ENCODE peak calls at places on chromosome 19, in ten cellular contexts. G is foreskin keratinocyte, V is dorsolateral prefrontal cortex, M is endodermal cell, R is colonic mucosa, P is GM10248, S is GM23338, U is Calu3, H is HCT116, Q is HFF-Myc. J is an unnamed sample.

GRCh38 chr19:43380771-43381386 is 27.4 kb downstream of the CD177 start:
- DNase-seq in G (no peak), V (no peak), M (no peak), R (peak), P (peak), S (no peak), U (no peak), H (no peak), Q (no peak), J (no peak)

GRCh38 chr19:11657307-11657706 is 60.0 kb downstream of the ZNF627 start:
- DNase-seq in G (no peak), V (no peak), M (no peak), R (peak), P (no peak), S (no peak), U (no peak), H (no peak), Q (no peak), J (no peak)

GRCh38 chr19:32599736-32600157 is 18.8 kb downstream of the PDCD5 start:
- DNase-seq in G (no peak), V (peak), M (peak), R (peak), P (peak), S (peak), U (peak), H (peak), Q (peak), J (peak)

GRCh38 chr19:35013820-35014754 is 14.0 kb downstream of the GRAMD1A start:
- DNase-seq in G (no peak), V (no peak), M (no peak), R (no peak), P (no peak), S (no peak), U (no peak), H (no peak), Q (no peak), J (no peak)

GRCh38 chr19:41933693-41934426 is 5.6 kb upstream of the ERFL start:
- DNase-seq in G (no peak), V (no peak), M (peak), R (no peak), P (no peak), S (no peak), U (no peak), H (no peak), Q (no peak), J (no peak)

GRCh38 chr19:43763473-43763939 is 8.7 kb upstream of the SMG9 start:
- DNase-seq in G (no peak), V (no peak), M (no peak), R (no peak), P (no peak), S (no peak), U (no peak), H (no peak), Q (no peak), J (no peak)

GRCh38 chr19:31548941-31549340 is 199.7 kb upstream of the TSHZ3 start:
- DNase-seq in G (no peak), V (no peak), M (peak), R (no peak), P (no peak), S (peak), U (no peak), H (no peak), Q (no peak), J (peak)

GRCh38 chr19:41940443-41941409 is 12.5 kb upstream of the ERFL start:
- DNase-seq in G (no peak), V (no peak), M (peak), R (no peak), P (no peak), S (peak), U (no peak), H (no peak), Q (no peak), J (peak)

GRCh38 chr19:42316223-42317211 is 3.4 kb downstream of the TMEM145 start:
- DNase-seq in G (no peak), V (no peak), M (no peak), R (no peak), P (peak), S (no peak), U (peak), H (no peak), Q (no peak), J (no peak)

GRCh38 chr19:33502521-33502920 is 19.1 kb downstream of the PEPD start:
- DNase-seq in G (no peak), V (no peak), M (no peak), R (no peak), P (no peak), S (no peak), U (no peak), H (no peak), Q (no peak), J (no peak)

GRCh38 chr19:23309926-23310325 is 59.7 kb upstream of the ZNF724 start:
- DNase-seq in G (peak), V (no peak), M (no peak), R (no peak), P (no peak), S (no peak), U (no peak), H (no peak), Q (no peak), J (no peak)

GRCh38 chr19:2457394-2458037 is 757 bp upstream of the LMNB2 start:
- DNase-seq in G (no peak), V (no peak), M (no peak), R (no peak), P (no peak), S (no peak), U (no peak), H (no peak), Q (no peak), J (no peak)

GRCh38 chr19:2423913-2424685 is 3.3 kb downstream of the TIMM13 start:
- DNase-seq in G (no peak), V (no peak), M (peak), R (no peak), P (no peak), S (no peak), U (no peak), H (no peak), Q (no peak), J (no peak)

GRCh38 chr19:45981350-45981749 is 7.7 kb upstream of the NOVA2 start:
- DNase-seq in G (no peak), V (no peak), M (peak), R (no peak), P (no peak), S (peak), U (no peak), H (no peak), Q (no peak), J (no peak)

GRCh38 chr19:9962623-9963290 is 26.4 kb upstream of the OLFM2 start:
- DNase-seq in G (no peak), V (no peak), M (peak), R (no peak), P (no peak), S (no peak), U (no peak), H (no peak), Q (no peak), J (no peak)

GRCh38 chr19:22144394-22144793 is 52.4 kb downstream of the ZNF676 start:
- DNase-seq in G (peak), V (no peak), M (no peak), R (no peak), P (no peak), S (peak), U (no peak), H (peak), Q (peak), J (peak)

GRCh38 chr19:35115538-35115951 is at the start of gene FXYD3:
- DNase-seq in G (no peak), V (no peak), M (no peak), R (peak), P (no peak), S (no peak), U (no peak), H (no peak), Q (no peak), J (no peak)

GRCh38 chr19:11479470-11480080 is 1.3 kb downstream of the ELAVL3 start:
- DNase-seq in G (no peak), V (peak), M (peak), R (peak), P (peak), S (peak), U (no peak), H (no peak), Q (no peak), J (peak)

GRCh38 chr19:4647676-4648644 is 8.6 kb downstream of the TNFAIP8L1 start:
- DNase-seq in G (no peak), V (peak), M (peak), R (no peak), P (peak), S (peak), U (no peak), H (no peak), Q (no peak), J (no peak)

GRCh38 chr19:40567040-40567749 is 9.5 kb upstream of the SHKBP1 start:
- DNase-seq in G (no peak), V (no peak), M (no peak), R (no peak), P (peak), S (peak), U (no peak), H (no peak), Q (no peak), J (peak)

GRCh38 chr19:40571831-40572495 is 4.7 kb upstream of the SHKBP1 start:
- DNase-seq in G (no peak), V (no peak), M (no peak), R (no peak), P (no peak), S (no peak), U (no peak), H (no peak), Q (no peak), J (no peak)

GRCh38 chr19:40567750-40568494 is 8.8 kb upstream of the SHKBP1 start:
- DNase-seq in G (no peak), V (no peak), M (peak), R (no peak), P (no peak), S (peak), U (no peak), H (no peak), Q (no peak), J (peak)

GRCh38 chr19:40571005-40571318 is 5.7 kb upstream of the SHKBP1 start:
- DNase-seq in G (no peak), V (no peak), M (no peak), R (no peak), P (no peak), S (no peak), U (no peak), H (no peak), Q (no peak), J (no peak)

GRCh38 chr19:40570313-40571004 is 6.2 kb upstream of the SHKBP1 start:
- DNase-seq in G (peak), V (peak), M (peak), R (peak), P (peak), S (peak), U (peak), H (peak), Q (peak), J (peak)
- TF ChIP-seq CTCF in G (peak), V (no peak), M (no peak), R (peak), P (peak), S (peak), U (no peak), H (no peak), Q (no peak), J (no peak)

DNA sequence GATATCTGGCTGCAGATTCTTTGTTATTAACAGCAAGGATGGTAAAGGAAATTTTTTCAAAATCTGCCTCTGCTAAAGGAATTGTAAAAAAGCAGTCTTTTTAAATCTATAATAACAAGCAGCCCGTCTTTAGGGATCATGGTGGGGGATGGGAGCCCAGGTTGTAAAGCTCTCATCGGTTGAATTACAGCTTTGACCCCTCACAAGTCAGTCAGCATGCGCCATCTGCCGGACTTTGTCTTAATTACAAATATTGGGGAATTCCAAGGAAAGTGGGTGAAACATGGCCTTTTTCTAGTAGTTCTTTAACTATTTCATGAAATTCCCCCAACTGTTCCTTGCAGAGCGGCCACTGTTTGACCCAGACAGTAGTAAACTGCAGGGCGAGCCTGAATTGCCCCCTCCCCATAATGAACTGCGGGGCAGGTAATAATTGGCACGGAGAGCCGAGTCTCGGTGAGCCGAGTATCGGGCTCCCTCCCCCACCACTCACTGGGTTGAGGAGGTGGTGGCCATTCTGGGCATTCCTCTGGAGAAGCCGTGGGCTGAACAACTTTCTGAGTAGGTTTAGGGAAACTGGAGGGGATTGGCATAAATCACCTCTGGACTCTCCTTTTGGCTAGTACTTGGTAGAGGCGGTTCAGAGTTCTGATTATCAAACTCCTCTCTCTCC is 11.6 kb downstream of the ZNF578 start:
- DNase-seq in G (no peak), V (no peak), M (peak), R (no peak), P (no peak), S (peak), U (no peak), H (peak), Q (no peak), J (peak)
- TF ChIP-seq CTCF in G (peak), V (no peak), M (peak), R (no peak), P (no peak), S (peak), U (no peak), H (peak), Q (no peak), J (peak)

DNA sequence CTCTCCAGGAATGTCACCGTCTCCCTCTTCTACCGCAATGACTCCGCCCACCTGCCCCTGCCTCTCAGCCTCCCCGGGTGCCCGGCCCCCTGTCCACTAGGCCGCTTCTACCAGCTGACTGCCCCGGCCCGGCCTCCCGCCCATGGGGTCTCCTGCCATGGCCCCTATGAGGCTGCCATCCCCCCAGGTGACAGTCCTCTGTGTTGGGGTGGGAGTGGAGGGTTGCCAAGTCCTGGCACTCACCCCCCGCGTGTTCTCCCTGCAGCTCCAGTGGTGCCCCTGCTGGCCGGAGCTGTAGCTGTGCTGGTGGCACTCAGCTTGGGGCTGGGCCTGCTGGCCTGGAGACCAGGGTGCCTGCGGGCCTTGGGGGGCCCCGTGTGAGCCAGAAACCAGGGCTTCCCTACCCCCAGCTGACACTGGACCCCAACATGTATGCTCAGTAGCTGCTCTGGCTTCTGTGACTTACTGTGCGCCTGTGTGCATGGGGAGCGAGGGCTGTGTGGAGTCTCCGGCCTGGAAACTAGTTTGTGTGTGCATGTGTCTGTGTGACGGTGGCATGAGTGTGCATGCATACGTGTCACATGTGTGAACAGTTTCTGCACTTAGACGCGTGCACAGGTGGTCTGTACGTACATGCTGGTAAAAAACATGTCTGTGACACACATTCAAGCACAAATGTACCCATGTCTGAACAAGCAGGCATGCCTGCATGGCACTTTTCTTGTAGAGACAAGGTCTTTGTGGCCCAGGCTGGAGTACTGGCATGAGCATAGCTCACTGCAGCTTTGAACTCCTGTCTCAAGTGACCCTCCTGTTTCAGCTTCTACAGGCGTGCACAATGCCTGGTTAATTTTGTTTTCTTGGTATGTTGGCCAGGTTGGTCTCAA is 4.8 kb downstream of the ACP4 start:
- DNase-seq in G (peak), V (no peak), M (peak), R (no peak), P (no peak), S (peak), U (peak), H (no peak), Q (peak), J (no peak)
- TF ChIP-seq CTCF in G (peak), V (no peak), M (peak), R (no peak), P (peak), S (peak), U (peak), H (peak), Q (peak), J (no peak)

DNA sequence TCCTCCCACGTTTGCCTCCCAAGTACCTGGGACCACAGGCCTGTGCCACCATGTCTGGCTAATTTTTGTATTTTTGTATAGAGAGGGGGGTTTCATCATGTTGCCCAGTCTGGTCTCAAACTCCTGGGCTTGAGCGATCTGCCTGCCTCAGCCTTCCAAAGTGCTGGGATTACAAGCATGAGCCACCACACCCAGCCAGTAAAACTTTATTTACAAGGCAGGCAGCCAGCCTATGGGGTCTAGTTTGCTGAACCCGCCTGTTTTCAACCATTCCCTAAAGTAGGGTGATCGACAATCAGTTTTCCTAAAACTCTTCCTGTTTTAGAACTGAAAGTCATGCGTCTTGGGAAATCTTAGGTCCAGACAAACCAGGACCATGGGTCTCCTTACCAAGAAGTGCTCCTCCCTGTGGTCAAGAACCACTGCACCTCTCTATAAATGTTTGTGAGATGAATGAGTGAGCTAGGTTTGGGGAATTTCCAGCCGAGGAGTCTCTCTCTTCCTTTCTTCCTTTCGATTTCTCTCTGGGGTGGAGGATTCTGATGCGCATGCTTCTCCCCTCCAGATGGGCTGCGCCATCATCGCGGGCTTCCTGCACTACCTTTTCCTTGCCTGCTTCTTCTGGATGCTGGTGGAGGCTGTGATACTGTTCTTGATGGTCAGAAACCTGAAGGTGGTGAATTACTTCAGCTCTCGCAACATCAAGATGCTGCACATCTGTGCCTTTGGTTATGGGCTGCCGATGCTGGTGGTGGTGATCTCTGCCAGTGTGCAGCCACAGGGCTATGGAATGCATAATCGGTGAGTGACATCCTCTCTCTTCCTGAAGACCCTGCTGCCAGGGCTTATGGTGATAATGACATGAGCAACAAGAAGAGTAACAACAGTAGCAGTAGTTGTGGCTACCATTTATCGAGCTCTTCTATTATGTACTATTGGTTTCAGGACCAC is 38.7 kb downstream of the ADGRE1 start:
- DNase-seq in G (no peak), V (no peak), M (peak), R (no peak), P (peak), S (peak), U (no peak), H (no peak), Q (no peak), J (no peak)
- TF ChIP-seq CTCF in G (no peak), V (no peak), M (no peak), R (no peak), P (no peak), S (no peak), U (no peak), H (peak), Q (no peak), J (no peak)

DNA sequence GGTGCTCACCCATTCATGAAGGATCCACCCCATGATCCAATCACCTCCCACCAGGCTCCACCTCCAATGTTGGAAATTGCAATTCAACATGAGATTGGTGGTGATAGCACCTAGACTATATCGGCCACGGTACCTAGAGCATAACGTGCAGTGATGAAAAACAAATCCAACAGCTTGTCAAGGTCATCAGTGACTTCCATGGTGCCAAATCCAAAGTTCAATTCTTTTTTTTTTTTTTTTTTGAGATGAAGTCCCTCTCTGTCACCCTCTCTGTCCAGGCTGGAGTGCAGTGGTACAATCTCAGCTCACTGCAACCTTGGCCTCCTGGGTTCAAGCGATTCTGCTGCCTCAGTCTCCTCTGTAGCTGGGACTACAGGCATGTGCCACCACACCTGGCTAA is 17.1 kb upstream of the ACP7 start:
- DNase-seq in G (no peak), V (no peak), M (no peak), R (no peak), P (no peak), S (no peak), U (no peak), H (no peak), Q (no peak), J (no peak)
- TF ChIP-seq CTCF in G (no peak), V (no peak), M (no peak), R (no peak), P (no peak), S (no peak), U (no peak), H (no peak), Q (no peak), J (no peak)